ENCODE peak calls at places on chromosomes 16 and 17, in five cellular contexts. B, D, L, E and H are unnamed samples.

GRCh38 chr16:9053006-9053601 is 38.3 kb upstream of the HAPSTR1 start:
- DNase-seq in B (peak; percentile 32), D (peak; percentile 62), L (no peak), E (peak; percentile 73), H (peak; percentile 74)

GRCh38 chr17:31527606-31528005 is 136.1 kb downstream of the RAB11FIP4 start:
- DNase-seq in B (no peak), D (peak; percentile 39), L (no peak), E (no peak), H (no peak)

GRCh38 chr17:73338566-73339247 is 26.9 kb upstream of the CDC42EP4 start:
- DNase-seq in B (no peak), D (no peak), L (no peak), E (no peak), H (no peak)

GRCh38 chr16:53541326-53541725 is 38.3 kb upstream of the AKTIP start:
- DNase-seq in B (no peak), D (peak; percentile 52), L (no peak), E (no peak), H (no peak)

GRCh38 chr16:24036614-24037013 is 200.8 kb downstream of the PRKCB start:
- DNase-seq in B (peak; percentile 55), D (peak; percentile 70), L (no peak), E (peak; percentile 42), H (no peak)

GRCh38 chr16:65789546-65789945 is 576.9 kb upstream of the CDH5 start:
- DNase-seq in B (no peak), D (no peak), L (no peak), E (no peak), H (no peak)

GRCh38 chr17:82629748-82630147 is 18.5 kb downstream of the WDR45B start:
- DNase-seq in B (no peak), D (no peak), L (no peak), E (no peak), H (no peak)

GRCh38 chr17:82098939-82099765 is 1.1 kb upstream of the FASN start:
- DNase-seq in B (no peak), D (no peak), L (no peak), E (no peak), H (no peak)

GRCh38 chr17:80881321-80881720 is 110.3 kb upstream of the CHMP6 start:
- DNase-seq in B (no peak), D (no peak), L (no peak), E (no peak), H (no peak)

GRCh38 chr17:20072692-20072992 is 63.5 kb downstream of the SPECC1 start:
- DNase-seq in B (no peak), D (no peak), L (no peak), E (no peak), H (no peak)

GRCh38 chr17:11795906-11796305 is 197.6 kb downstream of the DNAH9 start:
- DNase-seq in B (no peak), D (no peak), L (no peak), E (no peak), H (no peak)

GRCh38 chr16:58299757-58300349 is 5.0 kb upstream of the PRSS54 start:
- DNase-seq in B (peak; percentile 52), D (peak; percentile 23), L (no peak), E (peak; percentile 16), H (peak; percentile 41)

GRCh38 chr17:5785867-5786509 is 201.7 kb upstream of the NLRP1 start:
- DNase-seq in B (peak; percentile 60), D (peak; percentile 72), L (peak; percentile 59), E (no peak), H (no peak)

GRCh38 chr16:62548095-62548494 is 511.9 kb upstream of the CDH8 start:
- DNase-seq in B (no peak), D (no peak), L (no peak), E (no peak), H (no peak)

GRCh38 chr16:69823831-69824563 is 61.9 kb downstream of the WWP2 start:
- DNase-seq in B (no peak), D (no peak), L (peak; percentile 51), E (no peak), H (no peak)

GRCh38 chr17:4449736-4450135 is 16.0 kb downstream of the SPNS3 start:
- DNase-seq in B (no peak), D (peak; percentile 20), L (no peak), E (no peak), H (peak; percentile 64)

GRCh38 chr16:58836427-58836826 is 102.3 kb upstream of the GOT2 start:
- DNase-seq in B (no peak), D (no peak), L (no peak), E (no peak), H (no peak)

GRCh38 chr16:85423631-85424030 is 189.5 kb upstream of the GSE1 start:
- DNase-seq in B (no peak), D (no peak), L (no peak), E (no peak), H (no peak)

GRCh38 chr17:20066253-20066652 is 57.1 kb downstream of the SPECC1 start:
- DNase-seq in B (peak; percentile 99), D (peak; percentile 86), L (no peak), E (peak; percentile 76), H (peak; percentile 91)

GRCh38 chr16:30660424-30661251 is 2.4 kb downstream of the FBRS start:
- DNase-seq in B (no peak), D (peak; percentile 50), L (no peak), E (no peak), H (no peak)

GRCh38 chr17:82594571-82594970 is 53.7 kb downstream of the WDR45B start:
- DNase-seq in B (no peak), D (no peak), L (no peak), E (no peak), H (no peak)

GRCh38 chr17:35313875-35314409 is 59.5 kb downstream of the SLFN11 start:
- DNase-seq in B (no peak), D (peak; percentile 0), L (no peak), E (no peak), H (no peak)

GRCh38 chr16:85459529-85460251 is 153.4 kb upstream of the GSE1 start:
- DNase-seq in B (no peak), D (no peak), L (no peak), E (peak; percentile 31), H (no peak)

GRCh38 chr16:11750056-11750455 is 7.4 kb upstream of the TXNDC11 start:
- DNase-seq in B (no peak), D (no peak), L (no peak), E (no peak), H (no peak)

GRCh38 chr16:19804538-19805323 is 79.9 kb downstream of the GPRC5B start:
- DNase-seq in B (peak; percentile 82), D (no peak), L (no peak), E (no peak), H (peak; percentile 83)

GRCh38 chr17:20156196-20157077 is 147.3 kb downstream of the SPECC1 start:
- DNase-seq in B (peak; percentile 84), D (peak; percentile 47), L (no peak), E (peak; percentile 31), H (peak; percentile 84)

GRCh38 chr17:35241520-35241919 is 1.4 kb upstream of the SLFN5 start:
- DNase-seq in B (no peak), D (no peak), L (no peak), E (no peak), H (no peak)

GRCh38 chr17:4043862-4044261 is 79.6 kb upstream of the ATP2A3 start:
- DNase-seq in B (no peak), D (no peak), L (peak; percentile 39), E (no peak), H (no peak)

GRCh38 chr17:28567604-28568003 is 3.7 kb downstream of the PIGS start:
- DNase-seq in B (no peak), D (no peak), L (peak; percentile 68), E (no peak), H (no peak)

GRCh38 chr17:81858967-81859905 is 1.1 kb downstream of the P4HB start:
- DNase-seq in B (peak; percentile 24), D (peak; percentile 55), L (no peak), E (peak; percentile 18), H (no peak)

GRCh38 chr16:68488559-68488958 is 40.3 kb upstream of the SMPD3 start:
- DNase-seq in B (no peak), D (no peak), L (no peak), E (no peak), H (no peak)

GRCh38 chr17:74742978-74743545 is 5.4 kb upstream of the NHERF1 start:
- DNase-seq in B (no peak), D (no peak), L (no peak), E (no peak), H (no peak)

GRCh38 chr17:35244345-35245195 is 1.7 kb downstream of the SLFN5 start:
- DNase-seq in B (peak; percentile 73), D (peak; percentile 91), L (no peak), E (peak; percentile 92), H (peak; percentile 41)

GRCh38 chr16:81326971-81327370 is 12.2 kb downstream of the GAN start:
- DNase-seq in B (no peak), D (no peak), L (no peak), E (no peak), H (no peak)

GRCh38 chr16:24634919-24635318 is 94.5 kb upstream of the TNRC6A start:
- DNase-seq in B (no peak), D (no peak), L (no peak), E (no peak), H (no peak)

GRCh38 chr17:66777689-66778225 is 57.2 kb upstream of the CACNG5 start:
- DNase-seq in B (no peak), D (peak; percentile 10), L (no peak), E (no peak), H (no peak)

GRCh38 chr17:17590141-17590735 is 1.3 kb downstream of the PEMT start:
- DNase-seq in B (no peak), D (no peak), L (no peak), E (no peak), H (no peak)
- H3K27ac ChIP-seq in B (no peak overlapping the region), D (peak overlapping the region; percentile 82), L (no peak overlapping the region), E (peak overlapping the region; percentile 77), H (peak overlapping the region; percentile 78)

GRCh38 chr17:68205251-68205807 is 42.5 kb upstream of the AMZ2 start:
- DNase-seq in B (peak; percentile 91), D (peak; percentile 94), L (no peak), E (peak; percentile 86), H (peak; percentile 85)
- TF ChIP-seq EZH2 in B (no peak), D (no peak), L (no peak), E (no peak), H (no peak)

DNA sequence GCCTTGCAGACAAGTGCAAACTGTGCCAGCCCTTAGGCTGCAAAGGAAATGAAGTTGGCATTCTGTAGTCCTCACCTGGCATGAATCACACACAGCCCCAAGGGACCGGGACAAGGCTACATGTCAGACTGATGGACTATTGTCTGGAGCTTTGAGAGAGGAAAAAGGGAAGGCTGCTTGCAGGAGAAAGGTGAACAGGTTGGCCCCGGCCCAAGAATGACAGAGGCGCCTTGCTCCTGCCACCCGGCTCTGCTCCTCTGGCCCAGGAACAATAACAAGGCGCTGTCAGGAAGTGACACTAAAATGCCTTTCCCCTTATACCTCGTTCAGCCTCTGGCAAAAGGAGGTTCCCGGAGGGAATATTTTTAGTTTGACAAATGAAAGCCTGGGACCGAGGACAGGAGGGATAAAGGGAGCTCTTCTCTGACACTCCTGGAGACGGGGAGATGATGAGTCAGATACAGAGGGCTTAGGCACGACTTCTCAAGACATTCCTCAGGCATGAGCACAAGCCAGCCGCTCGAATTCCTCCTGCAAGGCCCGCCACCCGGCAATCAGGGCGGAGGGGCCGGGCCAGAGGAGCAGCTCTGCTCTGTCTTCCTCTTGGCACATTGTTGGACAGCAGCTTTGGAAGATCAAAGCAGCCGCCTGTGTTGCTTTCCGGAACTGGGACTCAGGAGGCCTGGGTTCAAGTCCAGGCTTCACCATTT is 105.8 kb downstream of the NOG start:
- DNase-seq in B (peak; percentile 100), D (peak; percentile 99), L (no peak), E (peak; percentile 87), H (peak; percentile 94)
- H3K27ac ChIP-seq in B (peak overlapping the region; percentile 90), D (peak overlapping the region; percentile 54), L (no peak overlapping the region), E (peak overlapping the region; percentile 63), H (peak overlapping the region; percentile 81)

GRCh38 chr17:38604479-38605229 is 1.1 kb downstream of the SRCIN1 start:
- DNase-seq in B (no peak), D (peak; percentile 34), L (no peak), E (no peak), H (no peak)
- TF ChIP-seq EZH2 in B (no peak), D (no peak), L (no peak), E (peak; percentile 31), H (no peak)